ENCODE peak calls at places on chromosomes 3 and 15, in seven cellular contexts. X is astrocyte of the spinal cord, M is RWPE1, O is epithelial cell of esophagus, T is fibroblast of lung, Z is GM23248, I is body of pancreas. A is an unnamed sample.

GRCh38 chr3:189337672-189338071 is 165.9 kb downstream of the TPRG1 start:
- DNase-seq in X (no peak), M (no peak), O (no peak), T (no peak), Z (no peak), I (no peak), A (no peak)

GRCh38 chr15:89367485-89368451 is 33.1 kb upstream of the POLG start:
- DNase-seq in X (no peak), M (peak; percentile 93), O (peak; percentile 43), T (no peak), Z (no peak), I (no peak), A (no peak)

GRCh38 chr15:99345242-99345641 is 94.0 kb downstream of the LRRC28 start:
- DNase-seq in X (no peak), M (no peak), O (no peak), T (no peak), Z (no peak), I (no peak), A (no peak)

GRCh38 chr15:82875411-82876003 is 66.1 kb downstream of the WHAMM start:
- DNase-seq in X (peak; percentile 59), M (peak; percentile 21), O (peak; percentile 78), T (peak; percentile 45), Z (peak; percentile 90), I (no peak), A (no peak)

GRCh38 chr15:74541494-74542191 is 623 bp downstream of the ARID3B start:
- DNase-seq in X (peak; percentile 33), M (no peak), O (peak; percentile 76), T (peak; percentile 40), Z (peak; percentile 79), I (peak; percentile 41), A (no peak)

GRCh38 chr3:11637901-11638668 is 5.6 kb downstream of the VGLL4 start:
- DNase-seq in X (peak; percentile 59), M (no peak), O (no peak), T (peak; percentile 59), Z (peak; percentile 85), I (no peak), A (no peak)

GRCh38 chr3:14253022-14253761 is 74.6 kb downstream of the LSM3 start:
- DNase-seq in X (no peak), M (no peak), O (peak; percentile 51), T (no peak), Z (peak; percentile 79), I (no peak), A (no peak)

GRCh38 chr3:21562225-21562624 is 188.8 kb downstream of the ZNF385D start:
- DNase-seq in X (peak; percentile 26), M (no peak), O (no peak), T (peak; percentile 21), Z (peak; percentile 34), I (no peak), A (no peak)

GRCh38 chr3:113847243-113847642 is 8.7 kb downstream of the GRAMD1C start:
- DNase-seq in X (no peak), M (no peak), O (no peak), T (no peak), Z (no peak), I (no peak), A (no peak)

GRCh38 chr3:98977520-98977919 is 76.0 kb upstream of the DCBLD2 start:
- DNase-seq in X (peak; percentile 97), M (peak; percentile 65), O (peak; percentile 80), T (peak; percentile 85), Z (peak; percentile 91), I (no peak), A (peak; percentile 85)

GRCh38 chr3:99929409-99930139 is 111.9 kb downstream of the CMSS1 start:
- DNase-seq in X (peak; percentile 80), M (peak; percentile 71), O (peak; percentile 81), T (peak; percentile 53), Z (peak; percentile 71), I (peak; percentile 16), A (peak; percentile 10)

GRCh38 chr15:92391640-92392039 is 2.0 kb upstream of the ST8SIA2 start:
- DNase-seq in X (peak; percentile 37), M (peak; percentile 19), O (peak; percentile 25), T (peak; percentile 20), Z (peak; percentile 44), I (peak; percentile 12), A (peak; percentile 14)

GRCh38 chr3:13399603-13400002 is 20.5 kb downstream of the NUP210 start:
- DNase-seq in X (no peak), M (no peak), O (no peak), T (no peak), Z (no peak), I (no peak), A (no peak)

GRCh38 chr3:132174500-132174899 is 139.7 kb upstream of the CPNE4 start:
- DNase-seq in X (no peak), M (no peak), O (peak; percentile 56), T (no peak), Z (peak; percentile 44), I (no peak), A (no peak)

GRCh38 chr3:120498947-120499346 is 48.2 kb upstream of the FSTL1 start:
- DNase-seq in X (peak; percentile 96), M (no peak), O (peak; percentile 60), T (peak; percentile 95), Z (peak; percentile 96), I (no peak), A (peak; percentile 86)

GRCh38 chr3:62142280-62142679 is 231.1 kb downstream of the FEZF2 start:
- DNase-seq in X (no peak), M (no peak), O (no peak), T (no peak), Z (no peak), I (no peak), A (no peak)

GRCh38 chr3:12613250-12613649 is 50.7 kb downstream of the RAF1 start:
- DNase-seq in X (no peak), M (no peak), O (no peak), T (no peak), Z (no peak), I (no peak), A (no peak)

GRCh38 chr3:108127301-108127988 is 36.6 kb upstream of the CD47 start:
- DNase-seq in X (no peak), M (peak; percentile 17), O (peak; percentile 90), T (no peak), Z (no peak), I (no peak), A (no peak)

GRCh38 chr15:48388017-48388936 is 57.0 kb downstream of the DUT start:
- DNase-seq in X (peak; percentile 80), M (no peak), O (no peak), T (no peak), Z (peak; percentile 62), I (no peak), A (peak; percentile 25)

GRCh38 chr3:58271901-58272501 is 34.0 kb upstream of the RPP14 start:
- DNase-seq in X (peak; percentile 92), M (peak; percentile 76), O (peak; percentile 67), T (peak; percentile 92), Z (peak; percentile 93), I (no peak), A (peak; percentile 68)

GRCh38 chr3:87001699-87002098 is 10.8 kb upstream of the VGLL3 start:
- DNase-seq in X (no peak), M (no peak), O (no peak), T (no peak), Z (no peak), I (no peak), A (no peak)